ENCODE peak calls at places on chromosomes 2 and 18, in eight cellular contexts. I, K, Y, W, B, H, E and T are unnamed samples.
A peak's percentile ranks its signal among the peaks of the same experiment; 100 is the strongest.

GRCh38 chr18:42401131-42401673 is 446.2 kb downstream of the PIK3C3 start:
- DNase-seq in I (no peak), K (no peak), Y (no peak), W (no peak), B (no peak), H (no peak), E (no peak), T (no peak)

GRCh38 chr2:157789161-157789720 is 86.9 kb downstream of the ACVR1 start:
- DNase-seq in I (no peak), K (no peak), Y (no peak), W (no peak), B (no peak), H (no peak), E (peak; percentile 46), T (no peak)

GRCh38 chr2:83370419-83370762 is 1088.7 kb downstream of the SUCLG1 start:
- DNase-seq in I (no peak), K (no peak), Y (no peak), W (no peak), B (no peak), H (no peak), E (no peak), T (no peak)

GRCh38 chr18:74219056-74219455 is 70.7 kb downstream of the TIMM21 start:
- DNase-seq in I (no peak), K (no peak), Y (no peak), W (no peak), B (no peak), H (no peak), E (no peak), T (peak; percentile 15)

GRCh38 chr18:59228361-59228760 is 8.4 kb downstream of the GRP start:
- DNase-seq in I (no peak), K (peak; percentile 50), Y (no peak), W (no peak), B (no peak), H (no peak), E (no peak), T (no peak)

GRCh38 chr2:88690591-88691338 is 708 bp upstream of the RPIA start:
- DNase-seq in I (peak; percentile 62), K (no peak), Y (no peak), W (no peak), B (peak; percentile 19), H (peak; percentile 38), E (no peak), T (no peak)

GRCh38 chr2:157444643-157445040 is 753 bp upstream of the CYTIP start:
- DNase-seq in I (no peak), K (no peak), Y (no peak), W (no peak), B (no peak), H (no peak), E (no peak), T (no peak)

GRCh38 chr18:80154293-80154692 is 45.2 kb downstream of the ADNP2 start:
- DNase-seq in I (no peak), K (no peak), Y (no peak), W (no peak), B (no peak), H (peak; percentile 23), E (no peak), T (no peak)

GRCh38 chr2:10712186-10712809 is 9.1 kb upstream of the ATP6V1C2 start:
- DNase-seq in I (no peak), K (no peak), Y (no peak), W (no peak), B (no peak), H (no peak), E (no peak), T (no peak)

GRCh38 chr2:16063955-16064633 is 123.7 kb downstream of the MYCN start:
- DNase-seq in I (no peak), K (no peak), Y (no peak), W (no peak), B (no peak), H (no peak), E (no peak), T (no peak)

GRCh38 chr18:30999186-30999585 is 43.4 kb downstream of the DSC3 start:
- DNase-seq in I (no peak), K (no peak), Y (no peak), W (no peak), B (peak; percentile 29), H (no peak), E (no peak), T (no peak)

GRCh38 chr2:96923810-96924774 is 54.2 kb upstream of the SEMA4C start:
- DNase-seq in I (no peak), K (no peak), Y (no peak), W (no peak), B (no peak), H (no peak), E (no peak), T (no peak)

GRCh38 chr2:178193823-178194599 is at the start of gene OSBPL6:
- DNase-seq in I (peak; percentile 81), K (peak; percentile 39), Y (peak; percentile 86), W (peak; percentile 70), B (peak; percentile 67), H (peak; percentile 56), E (peak; percentile 82), T (peak; percentile 84)

GRCh38 chr2:133287709-133288108 is 280.6 kb downstream of the NCKAP5 start:
- DNase-seq in I (no peak), K (peak; percentile 92), Y (no peak), W (no peak), B (no peak), H (no peak), E (no peak), T (no peak)

GRCh38 chr2:205427112-205427511 is 255.2 kb upstream of the NRP2 start:
- DNase-seq in I (no peak), K (no peak), Y (no peak), W (no peak), B (no peak), H (no peak), E (no peak), T (no peak)

GRCh38 chr2:129367118-129367517 is 612.3 kb upstream of the RAB6C start:
- DNase-seq in I (no peak), K (no peak), Y (no peak), W (no peak), B (no peak), H (no peak), E (no peak), T (no peak)